ENCODE peak calls at places on chromosomes 5 and 9, in nine cellular contexts. G is germinal center; A is cardiac septum; U is T follicular helper cell; Q is Caki2; R is stimulated activated CD4-positive, alpha-beta T cell treated with anti-CD3 and anti-CD28 coated beads, Interleukin-15, amount 100 ng/mL, for 24 hours; J is RWPE1; X is HCT116; N is NCI-H774. E is an unnamed sample.

GRCh38 chr9:135641745-135642144 is 2.4 kb upstream of the GLT6D1 start:
- DNase-seq in G (no peak), A (no peak), U (no peak), Q (no peak), R (no peak), J (no peak), X (no peak), N (no peak), E (no peak)

GRCh38 chr5:88813805-88814584 is 69.0 kb downstream of the MEF2C start:
- DNase-seq in G (no peak), A (no peak), U (no peak), Q (no peak), R (no peak), J (no peak), X (no peak), N (no peak), E (no peak)

GRCh38 chr5:131521252-131521651 is 113.8 kb downstream of the RAPGEF6 start:
- DNase-seq in G (no peak), A (no peak), U (no peak), Q (no peak), R (no peak), J (peak; percentile 54), X (no peak), N (no peak), E (no peak)

GRCh38 chr5:50547303-50547702 is 106.2 kb upstream of the EMB start:
- DNase-seq in G (peak; percentile 18), A (no peak), U (no peak), Q (no peak), R (no peak), J (no peak), X (no peak), N (no peak), E (no peak)

GRCh38 chr9:16146661-16147060 is 593.8 kb downstream of the CCDC171 start:
- DNase-seq in G (no peak), A (no peak), U (no peak), Q (no peak), R (no peak), J (no peak), X (no peak), N (no peak), E (no peak)

GRCh38 chr9:106174331-106174730 is 480.0 kb downstream of the TMEM38B start:
- DNase-seq in G (no peak), A (no peak), U (no peak), Q (no peak), R (no peak), J (no peak), X (no peak), N (no peak), E (peak; percentile 20)

GRCh38 chr9:78566521-78566920 is 269.6 kb downstream of the PSAT1 start:
- DNase-seq in G (no peak), A (no peak), U (no peak), Q (no peak), R (no peak), J (no peak), X (no peak), N (no peak), E (no peak)

GRCh38 chr9:79955300-79955699 is 383.5 kb downstream of the TLE4 start:
- DNase-seq in G (no peak), A (no peak), U (no peak), Q (no peak), R (peak; percentile 11), J (no peak), X (no peak), N (no peak), E (no peak)

GRCh38 chr5:14675865-14676300 is 11.4 kb downstream of the OTULIN start:
- DNase-seq in G (no peak), A (no peak), U (no peak), Q (no peak), R (no peak), J (no peak), X (no peak), N (no peak), E (no peak)

GRCh38 chr5:149421834-149422233 is 42.7 kb upstream of the IL17B start:
- DNase-seq in G (no peak), A (no peak), U (no peak), Q (no peak), R (no peak), J (no peak), X (no peak), N (no peak), E (no peak)

GRCh38 chr9:115882911-115883310 is 270.7 kb upstream of the PAPPA start:
- DNase-seq in G (no peak), A (no peak), U (no peak), Q (no peak), R (no peak), J (no peak), X (no peak), N (no peak), E (no peak)

GRCh38 chr9:21160178-21160577 is 6.3 kb downstream of the IFNA21 start:
- DNase-seq in G (no peak), A (no peak), U (no peak), Q (no peak), R (peak; percentile 30), J (no peak), X (no peak), N (no peak), E (no peak)

GRCh38 chr9:4665357-4665756 is 923 bp downstream of the SPATA6L start:
- DNase-seq in G (no peak), A (no peak), U (no peak), Q (peak; percentile 36), R (no peak), J (no peak), X (no peak), N (peak; percentile 34), E (no peak)

GRCh38 chr9:16281707-16282106 is 588.8 kb downstream of the BNC2 start:
- DNase-seq in G (no peak), A (no peak), U (no peak), Q (no peak), R (no peak), J (no peak), X (no peak), N (no peak), E (no peak)

GRCh38 chr5:41636605-41637004 is 126.2 kb upstream of the PLCXD3 start:
- DNase-seq in G (peak; percentile 5), A (no peak), U (no peak), Q (no peak), R (no peak), J (no peak), X (peak; percentile 22), N (no peak), E (no peak)

GRCh38 chr5:149828161-149829011 is 98.3 kb downstream of the PPARGC1B start:
- DNase-seq in G (peak; percentile 86), A (peak; percentile 86), U (peak; percentile 68), Q (peak; percentile 65), R (peak; percentile 86), J (peak; percentile 93), X (peak; percentile 77), N (peak; percentile 75), E (peak; percentile 71)

GRCh38 chr9:86585422-86586143 is 231.4 kb upstream of the TUT7 start:
- DNase-seq in G (no peak), A (no peak), U (no peak), Q (peak; percentile 16), R (no peak), J (no peak), X (no peak), N (no peak), E (no peak)

GRCh38 chr5:108765647-108766046 is 17.9 kb downstream of the FER start:
- DNase-seq in G (no peak), A (no peak), U (no peak), Q (no peak), R (no peak), J (no peak), X (no peak), N (no peak), E (no peak)

GRCh38 chr5:68315679-68316271 is 100.2 kb downstream of the PIK3R1 start:
- DNase-seq in G (peak; percentile 18), A (no peak), U (no peak), Q (peak; percentile 34), R (peak; percentile 56), J (no peak), X (no peak), N (no peak), E (no peak)

GRCh38 chr5:1037671-1038416 is 29.2 kb downstream of the NKD2 start:
- DNase-seq in G (no peak), A (no peak), U (no peak), Q (no peak), R (no peak), J (no peak), X (no peak), N (no peak), E (no peak)

GRCh38 chr9:21334603-21334968 is 618 bp downstream of the KLHL9 start:
- DNase-seq in G (no peak), A (no peak), U (peak; percentile 3), Q (no peak), R (no peak), J (peak; percentile 19), X (no peak), N (no peak), E (no peak)

GRCh38 chr5:20555034-20555433 is 567.0 kb upstream of the CDH18 start:
- DNase-seq in G (no peak), A (no peak), U (no peak), Q (no peak), R (no peak), J (no peak), X (no peak), N (no peak), E (no peak)

GRCh38 chr9:98781588-98782383 is 14.6 kb downstream of the ANKS6 start:
- DNase-seq in G (no peak), A (no peak), U (no peak), Q (peak; percentile 90), R (no peak), J (peak; percentile 98), X (peak; percentile 89), N (no peak), E (no peak)

GRCh38 chr5:145887976-145888574 is 15.3 kb upstream of the GRXCR2 start:
- DNase-seq in G (no peak), A (no peak), U (no peak), Q (peak; percentile 27), R (no peak), J (peak; percentile 62), X (peak; percentile 60), N (no peak), E (no peak)

GRCh38 chr5:176904276-176904675 is 5.1 kb upstream of the HK3 start:
- DNase-seq in G (no peak), A (no peak), U (no peak), Q (no peak), R (no peak), J (no peak), X (no peak), N (no peak), E (no peak)

GRCh38 chr9:105275938-105276337 is 31.5 kb downstream of the SLC44A1 start:
- DNase-seq in G (no peak), A (no peak), U (no peak), Q (no peak), R (no peak), J (no peak), X (no peak), N (no peak), E (no peak)

GRCh38 chr9:79764377-79764776 is 192.6 kb downstream of the TLE4 start:
- DNase-seq in G (no peak), A (no peak), U (no peak), Q (peak; percentile 38), R (no peak), J (peak; percentile 83), X (no peak), N (no peak), E (peak; percentile 38)

GRCh38 chr9:130570200-130570599 is 9.2 kb upstream of the FUBP3 start:
- DNase-seq in G (no peak), A (no peak), U (no peak), Q (peak; percentile 63), R (no peak), J (peak; percentile 43), X (peak; percentile 13), N (no peak), E (no peak)

GRCh38 chr9:99004717-99005460 is 61.2 kb downstream of the COL15A1 start:
- DNase-seq in G (no peak), A (no peak), U (no peak), Q (no peak), R (no peak), J (no peak), X (no peak), N (no peak), E (no peak)

E was measured in epithelial cell of proximal tubule.